ENCODE peak calls at places on chromosomes 2 and 18, in ten cellular contexts. A is IMR-90, K is neural crest cell, X is endodermal cell, B is bronchial epithelial cell, R is tibial nerve, W is Calu3, O is osteoblast, Z is A549, Y is OCI-LY7. D is an unnamed sample.

GRCh38 chr18:49726564-49726963 is 86.8 kb downstream of the ACAA2 start:
- DNase-seq in O (peak), W (no peak), A (peak), Y (no peak), K (no peak), X (no peak), R (no peak), B (no peak), Z (no peak), D (no peak)

GRCh38 chr18:10003866-10004265 is 90.0 kb downstream of the VAPA start:
- DNase-seq in A (no peak), K (no peak), R (no peak), W (no peak), X (no peak), Y (no peak), O (no peak), Z (no peak), B (no peak), D (no peak)

GRCh38 chr18:34637094-34637801 is 72.8 kb upstream of the DTNA start:
- DNase-seq in Z (no peak), W (no peak), B (no peak), X (no peak), O (no peak), Y (no peak), K (no peak), R (no peak), A (no peak), D (no peak)

GRCh38 chr2:168189835-168190426 is 57.5 kb downstream of the STK39 start:
- DNase-seq in Y (no peak), B (peak), X (no peak), Z (peak), A (peak), K (no peak), O (peak), W (no peak), R (no peak), D (no peak)

GRCh38 chr18:22563098-22563707 is 145.5 kb upstream of the CTAGE1 start:
- DNase-seq in R (no peak), A (peak), W (peak), X (peak), O (peak), Y (peak), B (peak), Z (peak), K (no peak), D (no peak)

GRCh38 chr18:62064361-62064760 is 122.5 kb downstream of the PIGN start:
- DNase-seq in O (no peak), W (no peak), Z (no peak), R (no peak), B (no peak), K (no peak), Y (no peak), A (no peak), X (no peak), D (no peak)

GRCh38 chr2:28684142-28684858 is 67.3 kb upstream of the PPP1CB start:
- DNase-seq in B (no peak), Y (no peak), K (no peak), X (peak), Z (no peak), O (peak), R (no peak), W (no peak), A (no peak), D (no peak)

GRCh38 chr2:184053326-184053725 is 545.0 kb upstream of the ZNF804A start:
- DNase-seq in Y (peak), O (no peak), X (no peak), W (peak), B (peak), K (no peak), A (no peak), Z (peak), R (no peak), D (no peak)

GRCh38 chr2:190911813-190912212 is 31.2 kb downstream of the GLS start:
- DNase-seq in O (peak), Y (no peak), A (peak), X (no peak), W (no peak), B (peak), R (no peak), K (no peak), Z (peak), D (no peak)

GRCh38 chr2:160472839-160473251 is 20.8 kb downstream of the RBMS1 start:
- DNase-seq in Z (no peak), Y (no peak), W (no peak), B (peak), A (peak), O (no peak), R (no peak), X (no peak), K (no peak), D (no peak)

GRCh38 chr2:217979151-217979811 is 23.5 kb downstream of the TNS1 start:
- DNase-seq in R (no peak), W (no peak), Y (no peak), K (no peak), O (peak), B (no peak), Z (no peak), A (peak), X (peak), D (peak)

GRCh38 chr2:190415794-190416729 is 7.9 kb downstream of the MFSD6 start:
- DNase-seq in A (no peak), O (no peak), R (no peak), Z (no peak), X (no peak), Y (no peak), B (no peak), K (no peak), W (no peak), D (no peak)

GRCh38 chr18:49241852-49242251 is 218.6 kb downstream of the DYM start:
- DNase-seq in R (no peak), Y (no peak), Z (no peak), W (no peak), B (peak), O (peak), A (peak), X (no peak), K (no peak), D (no peak)

GRCh38 chr2:78118037-78118436 is 595.9 kb upstream of the LRRTM4 start:
- DNase-seq in Y (no peak), K (no peak), X (no peak), W (no peak), A (no peak), B (no peak), Z (no peak), O (no peak), R (no peak), D (no peak)

GRCh38 chr18:23626451-23627279 is 36.0 kb downstream of the ANKRD29 start:
- DNase-seq in O (peak), R (no peak), B (peak), Y (no peak), A (peak), X (no peak), K (no peak), W (no peak), Z (peak), D (no peak)

GRCh38 chr18:7059276-7059675 is 58.3 kb downstream of the LAMA1 start:
- DNase-seq in K (no peak), O (no peak), Z (no peak), R (no peak), X (no peak), B (no peak), A (peak), Y (no peak), W (no peak), D (no peak)

GRCh38 chr18:31419457-31419932 is 28.0 kb upstream of the DSG3 start:
- DNase-seq in A (no peak), W (peak), Y (no peak), B (peak), Z (no peak), O (no peak), R (no peak), X (peak), K (no peak), D (no peak)

GRCh38 chr2:12605936-12606335 is 110.8 kb upstream of the TRIB2 start:
- DNase-seq in X (no peak), K (no peak), B (no peak), A (peak), Z (no peak), R (no peak), W (no peak), O (no peak), Y (no peak), D (no peak)

GRCh38 chr2:178873912-178874311 is 66.7 kb upstream of the TTN start:
- DNase-seq in O (no peak), K (no peak), B (peak), R (no peak), Z (no peak), Y (no peak), W (no peak), A (no peak), X (no peak), D (no peak)

GRCh38 chr2:165281387-165281786 is 42.2 kb downstream of the SCN2A start:
- DNase-seq in X (no peak), Z (no peak), B (peak), O (no peak), R (no peak), A (no peak), K (no peak), Y (no peak), W (no peak), D (no peak)

GRCh38 chr18:67581178-67581577 is 64.7 kb upstream of the DSEL start:
- DNase-seq in Z (no peak), W (no peak), B (no peak), R (no peak), Y (no peak), K (no peak), O (no peak), A (no peak), X (no peak), D (no peak)

GRCh38 chr2:25341031-25341727 is 546 bp downstream of the DNMT3A start:
- DNase-seq in R (no peak), K (no peak), A (no peak), Y (peak), O (peak), W (no peak), X (no peak), Z (no peak), B (no peak), D (no peak)

GRCh38 chr2:85994421-85994777 is 105.6 kb upstream of the ST3GAL5 start:
- DNase-seq in K (no peak), A (no peak), Y (no peak), R (no peak), O (no peak), W (no peak), X (no peak), Z (no peak), B (no peak), D (no peak)

GRCh38 chr2:1717129-1717528 is 27.2 kb downstream of the PXDN start:
- DNase-seq in X (peak), O (no peak), Z (no peak), A (no peak), B (peak), R (no peak), W (peak), K (no peak), Y (no peak), D (no peak)

GRCh38 chr2:170716851-170717598 is 1.9 kb downstream of the SP5 start:
- DNase-seq in W (no peak), K (peak), R (peak), A (peak), Z (peak), O (peak), X (peak), B (no peak), Y (no peak), D (peak)

GRCh38 chr2:101030866-101031554 is 28.9 kb downstream of the RPL31 start:
- DNase-seq in R (no peak), A (no peak), W (no peak), X (no peak), K (no peak), B (no peak), Z (no peak), O (peak), Y (no peak), D (no peak)

GRCh38 chr2:40123746-40124145 is 328.1 kb downstream of the SLC8A1 start:
- DNase-seq in R (no peak), A (peak), Z (no peak), Y (no peak), K (no peak), X (no peak), B (no peak), O (no peak), W (no peak), D (no peak)

DNA sequence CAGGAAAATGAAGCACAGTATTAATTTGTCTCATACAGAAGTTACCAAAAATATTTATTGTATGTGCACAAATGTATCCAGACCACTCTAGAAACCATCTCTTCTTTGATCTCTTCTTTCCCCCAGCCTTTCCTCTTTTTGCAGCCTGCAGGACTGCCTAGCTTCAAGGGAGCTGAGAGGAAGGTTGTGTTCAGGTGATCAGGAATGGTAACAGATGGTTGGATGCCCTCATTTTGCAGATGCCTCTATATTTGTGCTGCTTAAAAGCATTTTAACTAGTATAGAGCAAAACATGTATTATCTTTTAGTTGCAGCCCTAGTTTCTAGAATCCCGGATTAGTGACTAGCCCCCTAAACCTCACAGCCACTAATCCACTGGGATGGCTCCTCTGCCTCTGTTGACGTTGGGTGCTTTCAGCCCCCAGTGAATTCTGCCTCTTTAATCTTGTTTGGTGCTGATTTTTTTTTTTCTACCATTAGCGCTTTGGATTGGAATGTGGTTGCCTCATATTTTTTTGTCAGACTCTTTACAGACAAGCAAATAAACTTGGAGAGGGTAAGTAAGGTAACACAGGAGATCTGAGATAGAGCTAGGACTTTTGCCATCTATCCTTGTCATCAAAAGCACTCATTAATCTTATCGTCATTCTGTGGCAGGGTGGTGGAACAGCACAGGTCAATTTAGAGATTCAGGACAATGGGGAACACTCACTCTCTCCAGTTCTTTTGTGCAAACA is 103.8 kb upstream of the NDUFV2 start:
- DNase-seq in Z (no peak), A (peak), Y (no peak), W (no peak), O (no peak), X (no peak), K (no peak), B (peak), R (no peak), D (no peak)
- TF ChIP-seq CTCF in Z (no peak), A (no peak), Y (no peak), W (no peak), O (no peak), X (no peak), K (no peak), B (no peak), R (no peak), D (no peak)

DNA sequence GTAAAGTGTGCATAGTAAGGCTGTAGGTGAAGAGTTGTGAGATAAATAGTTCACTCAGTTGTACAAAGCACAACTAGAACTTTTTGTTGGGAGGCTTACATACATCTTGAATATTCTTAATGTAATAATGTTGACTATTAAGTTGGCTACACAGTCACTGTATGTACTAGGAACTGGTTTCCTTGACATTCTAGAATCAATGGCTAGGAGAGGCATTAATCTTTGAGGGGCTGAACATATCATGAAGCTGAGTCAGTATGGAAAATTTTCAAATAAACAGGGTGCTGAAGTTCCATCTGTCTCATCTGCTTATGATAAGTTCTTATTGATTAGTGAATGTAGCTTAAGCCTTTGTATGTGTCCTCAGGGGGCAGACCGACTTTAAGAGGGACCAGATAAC is 23.4 kb downstream of the METTL21A start:
- DNase-seq in O (no peak), X (no peak), Z (no peak), R (no peak), B (no peak), W (no peak), Y (no peak), A (peak), K (no peak), D (no peak)
- TF ChIP-seq CTCF in O (no peak), X (no peak), Z (no peak), R (no peak), B (no peak), W (no peak), Y (no peak), A (no peak), K (no peak), D (no peak)

GRCh38 chr2:215269397-215270117 is 42.3 kb upstream of the ATIC start:
- DNase-seq in B (peak), O (peak), Y (peak), W (peak), R (peak), A (peak), X (peak), Z (peak), K (peak), D (peak)

GRCh38 chr2:215272918-215273317 is 38.9 kb upstream of the ATIC start:
- DNase-seq in X (no peak), K (no peak), Y (no peak), B (no peak), W (no peak), R (no peak), Z (no peak), O (no peak), A (no peak), D (no peak)

GRCh38 chr2:215274829-215275228 is 37.0 kb upstream of the ATIC start:
- DNase-seq in Z (no peak), O (no peak), B (no peak), K (no peak), Y (no peak), R (no peak), W (no peak), X (no peak), A (no peak), D (no peak)

GRCh38 chr2:215271466-215271865 is 40.4 kb upstream of the ATIC start:
- DNase-seq in B (no peak), R (no peak), W (no peak), Z (no peak), K (no peak), Y (no peak), X (peak), O (no peak), A (no peak), D (no peak)

GRCh38 chr2:215270118-215270451 is 41.8 kb upstream of the ATIC start:
- DNase-seq in W (no peak), Y (no peak), A (no peak), K (no peak), X (no peak), B (no peak), Z (no peak), O (no peak), R (no peak), D (no peak)
- TF ChIP-seq CTCF in W (no peak), Y (no peak), A (no peak), K (peak), X (peak), B (no peak), Z (no peak), O (no peak), R (no peak), D (no peak)

DNA sequence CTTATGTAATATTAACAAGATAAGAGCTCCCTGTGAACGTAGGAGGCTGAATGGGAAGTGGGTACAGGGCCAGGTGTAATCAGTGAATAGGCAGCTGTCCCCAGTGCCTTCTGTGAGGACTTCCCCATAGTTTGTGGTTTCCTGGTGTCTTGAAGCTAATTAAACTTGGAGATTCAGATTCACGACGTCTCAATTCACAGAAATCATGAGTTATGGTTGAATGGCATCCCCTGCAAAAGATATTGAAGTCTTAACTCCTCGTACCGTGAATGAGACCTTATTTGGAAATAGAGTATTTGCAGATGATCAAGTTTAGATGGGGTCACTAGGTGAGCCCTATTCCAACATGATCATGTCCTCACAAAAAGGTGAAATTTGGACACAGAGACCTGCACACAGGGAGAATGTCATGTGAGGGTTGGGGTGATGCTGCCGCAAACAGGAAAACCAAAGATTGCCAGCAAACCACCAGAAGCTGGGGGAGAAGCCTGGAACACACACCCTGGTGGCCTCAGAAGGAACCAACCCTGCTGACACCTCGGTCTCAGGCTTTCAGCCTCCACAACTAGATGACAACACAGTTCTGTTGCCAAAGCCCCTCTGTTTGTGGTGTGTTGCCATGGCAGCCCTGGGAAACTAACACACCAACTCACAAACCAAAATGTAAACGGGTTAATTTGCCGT is 13.2 kb downstream of the ARL4C start:
- DNase-seq in K (no peak), O (no peak), Y (peak), A (no peak), R (no peak), B (no peak), Z (peak), W (no peak), X (peak), D (no peak)
- TF ChIP-seq CTCF in K (peak), O (peak), Y (peak), A (peak), R (peak), B (no peak), Z (no peak), W (no peak), X (peak), D (no peak)

DNA sequence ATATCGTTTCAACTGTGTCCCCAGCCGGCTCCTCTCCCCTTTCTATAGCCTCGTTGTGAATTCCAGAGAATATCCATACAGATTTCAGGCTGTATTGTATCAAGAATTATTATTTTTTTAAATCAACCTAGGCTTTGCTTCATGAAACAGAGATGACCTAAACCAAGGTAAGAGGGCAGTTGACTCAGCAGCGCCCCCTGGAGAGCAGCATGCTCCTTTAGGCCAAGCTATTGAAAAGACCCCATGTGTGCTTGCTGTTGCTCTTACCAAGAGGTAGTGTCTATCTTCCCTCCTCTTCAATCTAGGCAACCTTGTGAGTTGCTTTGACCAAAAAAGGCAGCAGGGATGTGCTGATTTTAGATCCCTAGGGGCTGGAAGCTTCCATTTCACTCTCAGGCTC is 426.7 kb upstream of the SMIM21 start:
- DNase-seq in O (no peak), Y (peak), R (no peak), A (no peak), K (peak), B (no peak), Z (peak), X (peak), W (no peak), D (no peak)
- TF ChIP-seq CTCF in O (peak), Y (peak), R (peak), A (no peak), K (peak), B (no peak), Z (no peak), X (peak), W (no peak), D (no peak)

GRCh38 chr2:201071305-201072200 is at the start of the genes HYCC2 and NDUFB3:
- DNase-seq in A (peak), X (peak), O (peak), Z (peak), K (peak), Y (peak), R (peak), W (peak), B (peak), D (peak)
- TF ChIP-seq CTCF in A (no peak), X (peak), O (peak), Z (peak), K (peak), Y (peak), R (peak), W (peak), B (peak), D (peak)

D was measured in tibial artery.